ENCODE peak calls at places on chromosomes 13 and 19, in eight cellular contexts. G is endodermal cell, A is Peyer's patch, B is HL-60, M is A549, F is colonic mucosa, K is esophagus squamous epithelium, W is mammary epithelial cell. Q is an unnamed sample.

GRCh38 chr19:11494634-11495285 is 10.9 kb downstream of the ZNF653 start:
- DNase-seq in G (no peak), A (no peak), B (no peak), M (no peak), F (no peak), K (no peak), W (no peak), Q (no peak)

GRCh38 chr13:31896427-31896826 is 135.1 kb upstream of the FRY start:
- DNase-seq in G (no peak), A (no peak), B (no peak), M (no peak), F (no peak), K (no peak), W (peak), Q (peak)

GRCh38 chr19:11949201-11949600 is 15.6 kb upstream of the ZNF763 start:
- DNase-seq in G (no peak), A (no peak), B (no peak), M (no peak), F (no peak), K (no peak), W (no peak), Q (no peak)

GRCh38 chr13:110438776-110439175 is 122.7 kb downstream of the RAB20 start:
- DNase-seq in G (no peak), A (no peak), B (no peak), M (no peak), F (no peak), K (no peak), W (no peak), Q (no peak)

GRCh38 chr13:35988648-35989081 is 142.5 kb downstream of the DCLK1 start:
- DNase-seq in G (no peak), A (no peak), B (no peak), M (no peak), F (no peak), K (no peak), W (peak), Q (no peak)

GRCh38 chr13:27354379-27354778 is 70.0 kb upstream of the GTF3A start:
- DNase-seq in G (no peak), A (no peak), B (no peak), M (no peak), F (no peak), K (no peak), W (no peak), Q (no peak)

GRCh38 chr19:17424743-17425365 is 5.0 kb downstream of the MVB12A start:
- DNase-seq in G (peak), A (no peak), B (peak), M (peak), F (peak), K (no peak), W (no peak), Q (peak)

GRCh38 chr19:11138659-11139526 is 16.7 kb downstream of the SPC24 start:
- DNase-seq in G (peak), A (peak), B (peak), M (peak), F (peak), K (no peak), W (peak), Q (peak)

GRCh38 chr13:18943721-18944391 is 237.8 kb downstream of the TUBA3C start:
- DNase-seq in G (no peak), A (no peak), B (no peak), M (no peak), F (no peak), K (no peak), W (no peak), Q (no peak)

GRCh38 chr13:84917252-84917878 is 881.9 kb downstream of the SLITRK6 start:
- DNase-seq in G (no peak), A (no peak), B (no peak), M (peak), F (no peak), K (no peak), W (peak), Q (peak)

GRCh38 chr13:99661791-99662190 is 160.5 kb downstream of the TM9SF2 start:
- DNase-seq in G (peak), A (no peak), B (no peak), M (no peak), F (no peak), K (no peak), W (no peak), Q (no peak)

GRCh38 chr13:34294483-34295129 is 476.7 kb downstream of the RFC3 start:
- DNase-seq in G (no peak), A (no peak), B (no peak), M (peak), F (no peak), K (no peak), W (peak), Q (peak)

GRCh38 chr13:46211116-46211515 is 612 bp upstream of the LRRC63 start:
- DNase-seq in G (no peak), A (no peak), B (peak), M (peak), F (no peak), K (no peak), W (no peak), Q (peak)

GRCh38 chr13:22040810-22041364 is 370.0 kb downstream of the FGF9 start:
- DNase-seq in G (peak), A (no peak), B (no peak), M (peak), F (no peak), K (no peak), W (no peak), Q (no peak)

GRCh38 chr13:98300956-98301641 is 124.0 kb upstream of the RNF113B start:
- DNase-seq in G (no peak), A (no peak), B (no peak), M (no peak), F (no peak), K (no peak), W (peak), Q (no peak)
- H3K27ac ChIP-seq in G (no peak), A (peak), B (no peak), M (no peak), F (peak), K (peak), W (no peak), Q (no peak)

GRCh38 chr19:18941628-18942354 is 774 bp upstream of the HOMER3 start:
- DNase-seq in G (peak), A (no peak), B (no peak), M (no peak), F (no peak), K (no peak), W (no peak), Q (no peak)

GRCh38 chr19:18942692-18943091 is 1.7 kb upstream of the HOMER3 start:
- DNase-seq in G (no peak), A (no peak), B (no peak), M (no peak), F (no peak), K (no peak), W (no peak), Q (no peak)

GRCh38 chr19:18939163-18939562 is 1.9 kb downstream of the HOMER3 start:
- DNase-seq in G (no peak), A (no peak), B (no peak), M (no peak), F (no peak), K (no peak), W (no peak), Q (no peak)

GRCh38 chr19:18940791-18941627 is at the start of gene HOMER3:
- DNase-seq in G (peak), A (peak), B (peak), M (peak), F (peak), K (no peak), W (no peak), Q (peak)

GRCh38 chr19:18939922-18940775 is 868 bp downstream of the HOMER3 start:
- DNase-seq in G (peak), A (no peak), B (no peak), M (no peak), F (peak), K (no peak), W (peak), Q (peak)
- TF ChIP-seq CTCF in G (no peak), A (no peak), B (no peak), M (no peak), F (no peak), K (no peak), W (no peak), Q (peak)

DNA sequence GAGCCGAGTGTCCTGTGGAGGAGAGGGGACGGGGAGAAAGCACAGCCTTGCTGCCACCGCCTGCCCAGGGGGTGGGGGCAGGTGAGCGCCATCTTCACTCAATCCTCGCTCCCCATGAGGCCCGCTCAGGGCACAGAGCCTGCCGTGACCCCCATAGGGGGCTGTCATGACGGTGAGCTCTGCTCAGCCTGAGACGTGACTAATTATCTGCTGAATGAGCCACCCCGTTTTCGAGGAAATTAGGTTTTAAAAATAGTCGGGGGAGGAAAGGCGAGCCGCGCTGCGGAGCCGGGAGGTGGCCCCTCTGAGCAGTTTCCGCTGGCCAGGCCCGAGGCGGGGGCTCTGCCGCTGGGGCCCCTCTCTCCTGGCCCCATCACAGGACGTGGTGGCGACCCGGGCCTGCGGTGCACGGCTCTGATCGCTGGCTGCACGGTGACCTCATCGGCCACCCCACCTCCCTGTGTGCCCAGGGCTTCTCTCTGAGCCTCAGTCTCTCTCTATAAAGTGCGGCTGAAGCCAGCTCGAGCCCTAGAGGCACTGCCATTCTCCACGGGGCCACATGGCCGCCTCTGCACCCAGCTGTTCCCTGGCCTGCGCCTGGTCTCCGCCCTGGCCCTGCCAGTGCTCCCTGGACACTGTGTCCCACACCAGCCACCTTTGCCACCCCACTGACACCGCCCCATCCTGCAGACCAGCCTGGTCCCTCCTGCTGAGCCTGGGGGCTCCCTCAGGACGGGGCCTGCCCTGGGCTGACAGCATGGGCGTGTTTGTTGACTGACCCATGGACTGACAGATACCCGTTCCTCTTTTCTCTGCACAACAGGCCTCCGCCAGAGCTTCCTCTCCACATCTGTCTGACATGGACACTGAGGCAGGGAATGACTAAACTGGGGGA is 28.3 kb downstream of the PIP5K1C start:
- DNase-seq in G (peak), A (no peak), B (no peak), M (no peak), F (no peak), K (no peak), W (no peak), Q (peak)
- H3K27ac ChIP-seq in G (no peak), A (peak), B (no peak), M (no peak), F (peak), K (peak), W (no peak), Q (peak)

GRCh38 chr13:113208424-113209335 is at the start of gene PCID2:
- DNase-seq in G (peak), A (peak), B (peak), M (peak), F (peak), K (peak), W (peak), Q (peak)

GRCh38 chr13:113209336-113209879 is at the start of gene CUL4A:
- DNase-seq in G (peak), A (peak), B (peak), M (peak), F (peak), K (no peak), W (peak), Q (peak)

GRCh38 chr13:113210834-113211233 is 1.4 kb downstream of the CUL4A start:
- DNase-seq in G (no peak), A (no peak), B (peak), M (no peak), F (no peak), K (no peak), W (no peak), Q (no peak)

GRCh38 chr13:113209880-113210421 is 538 bp downstream of the CUL4A start:
- DNase-seq in G (peak), A (peak), B (peak), M (peak), F (peak), K (no peak), W (peak), Q (peak)

DNA sequence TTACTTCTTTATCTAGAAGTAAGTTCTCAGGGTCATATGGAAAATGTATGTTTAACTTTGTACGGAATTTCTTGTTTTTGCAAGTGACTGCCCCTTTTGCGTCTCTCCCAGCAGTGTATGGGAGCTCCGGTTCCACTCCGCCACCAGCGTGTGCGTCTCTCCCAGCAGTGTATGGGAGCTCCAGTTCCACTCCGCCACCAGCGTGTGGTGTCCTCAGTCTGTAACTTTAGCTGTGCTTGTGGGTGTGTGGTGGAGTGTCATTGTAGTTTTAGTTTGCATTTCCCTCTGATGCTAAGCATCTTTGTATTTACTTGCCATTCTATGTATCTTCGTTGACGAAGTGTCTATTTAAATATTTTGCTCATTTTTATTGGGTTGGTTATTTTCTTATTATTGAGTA is 2.4 kb downstream of the CUL4A start:
- DNase-seq in G (peak), A (no peak), B (no peak), M (peak), F (no peak), K (no peak), W (no peak), Q (no peak)
- TF ChIP-seq CTCF in G (peak), A (no peak), B (no peak), M (no peak), F (no peak), K (no peak), W (no peak), Q (no peak)

DNA sequence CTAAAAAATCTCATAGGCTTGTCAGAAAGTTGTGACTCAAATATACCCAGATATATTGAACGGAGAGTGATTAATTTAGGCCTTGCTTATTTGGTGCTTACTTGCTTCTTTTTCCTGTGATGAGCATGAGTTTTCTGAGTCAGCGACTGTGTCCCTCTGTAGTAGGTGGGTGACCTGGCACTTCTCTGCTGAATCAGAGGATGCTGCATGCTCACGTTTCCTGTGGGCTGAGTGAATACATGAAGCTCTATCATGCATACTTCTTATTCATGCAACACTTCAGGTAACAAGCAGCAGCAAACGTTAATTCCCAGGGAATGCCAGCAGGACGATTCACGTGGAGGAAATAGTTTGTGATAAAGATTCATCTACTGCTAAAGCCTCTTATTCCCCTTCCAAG is 245.1 kb downstream of the KLF5 start:
- DNase-seq in G (peak), A (no peak), B (no peak), M (no peak), F (no peak), K (no peak), W (peak), Q (no peak)
- H3K27ac ChIP-seq in G (no peak), A (no peak), B (no peak), M (no peak), F (no peak), K (no peak), W (peak), Q (no peak)

GRCh38 chr13:40777166-40777956 is 6.4 kb upstream of the MRPS31 start:
- DNase-seq in G (peak), A (peak), B (peak), M (peak), F (peak), K (no peak), W (peak), Q (peak)
- TF ChIP-seq CTCF in G (peak), A (peak), B (peak), M (peak), F (peak), K (peak), W (peak), Q (peak)

DNA sequence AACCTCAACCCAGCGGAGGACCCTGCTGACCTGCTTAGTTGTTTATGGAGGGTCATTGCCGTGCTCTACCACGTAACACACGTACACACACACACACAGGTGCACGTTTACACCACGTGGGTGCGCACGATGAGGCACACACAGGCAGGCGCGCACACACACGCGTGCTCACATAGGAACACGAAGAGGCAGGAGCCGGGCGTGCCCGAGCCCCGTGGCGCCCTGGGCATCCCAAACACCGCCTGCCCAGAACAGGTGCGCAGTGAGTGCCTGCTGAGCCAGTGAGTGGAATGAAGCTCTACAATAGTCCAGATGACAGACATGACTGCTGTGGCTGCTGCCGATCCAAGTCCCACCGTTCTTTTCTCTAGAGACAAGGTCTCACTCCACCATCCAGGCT is 11.2 kb upstream of the MADCAM1 start:
- DNase-seq in G (no peak), A (no peak), B (no peak), M (no peak), F (no peak), K (no peak), W (no peak), Q (no peak)
- H3K27ac ChIP-seq in G (peak), A (no peak), B (no peak), M (no peak), F (no peak), K (no peak), W (no peak), Q (no peak)

DNA sequence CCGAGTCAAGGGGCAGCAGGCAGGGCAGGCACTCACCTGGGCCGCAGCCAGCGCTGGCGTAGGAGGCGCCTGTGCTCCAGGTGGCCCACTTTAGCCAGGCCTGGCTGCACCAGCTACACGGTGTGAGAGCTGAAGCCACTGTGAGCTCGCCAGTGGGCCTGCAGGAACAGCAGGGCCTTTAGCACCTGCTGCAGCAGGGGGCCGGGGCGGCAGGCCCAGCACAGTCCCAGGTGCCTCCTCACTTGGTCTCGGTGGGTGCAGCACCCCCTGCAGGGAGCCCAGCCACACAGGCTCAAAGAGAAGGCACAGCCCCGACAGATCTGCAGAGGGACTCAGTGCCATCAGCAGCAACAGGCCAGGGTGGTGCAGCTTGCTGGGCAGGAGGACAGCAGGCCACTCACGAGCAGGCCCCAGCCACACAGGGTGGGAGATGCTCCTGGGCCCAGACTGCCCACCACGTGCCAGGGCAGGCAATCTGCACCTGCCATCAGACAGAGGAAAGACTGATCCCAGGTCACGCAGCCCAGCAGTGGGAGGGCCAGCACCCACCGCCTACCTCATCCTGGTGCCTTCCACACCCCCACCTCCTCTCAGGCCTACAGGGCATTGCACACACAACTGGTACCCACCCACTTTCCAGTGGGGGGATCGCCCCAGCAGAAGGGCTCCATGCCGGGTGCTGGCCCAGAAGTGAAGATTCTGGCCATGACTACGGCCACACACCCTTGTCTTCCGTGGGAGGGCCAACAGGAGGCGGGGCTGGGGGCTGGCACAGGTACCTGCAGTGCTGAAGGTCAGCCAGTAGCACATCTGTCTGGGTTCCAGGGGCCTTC is 15.8 kb downstream of the ARHGAP33 start:
- DNase-seq in G (peak), A (no peak), B (no peak), M (peak), F (no peak), K (no peak), W (no peak), Q (no peak)
- TF ChIP-seq CTCF in G (peak), A (no peak), B (no peak), M (peak), F (no peak), K (no peak), W (no peak), Q (no peak)

DNA sequence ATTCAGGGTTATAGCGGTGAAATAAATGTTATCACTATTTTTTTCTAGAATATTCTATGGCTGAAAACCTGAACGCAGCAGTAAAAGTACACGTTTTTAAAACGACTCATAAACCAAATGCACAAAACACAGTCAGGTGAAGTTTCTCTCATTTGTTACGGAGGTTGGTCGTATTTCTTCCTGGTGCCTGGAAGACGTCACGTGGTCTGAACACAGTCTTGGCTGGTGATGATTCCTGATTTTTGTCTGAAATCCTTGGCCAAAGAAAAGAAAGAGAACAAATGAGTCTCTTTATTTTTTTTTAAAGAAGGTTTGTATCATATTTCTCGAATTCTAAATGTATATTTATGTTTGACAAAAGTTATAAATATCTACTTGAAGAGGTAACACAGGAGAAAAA is 9.8 kb upstream of the PNMA8A start:
- DNase-seq in G (no peak), A (no peak), B (no peak), M (no peak), F (no peak), K (no peak), W (no peak), Q (peak)
- H3K27ac ChIP-seq in G (peak), A (peak), B (no peak), M (no peak), F (peak), K (peak), W (peak), Q (peak)

GRCh38 chr13:101262306-101262705 is 154.0 kb downstream of the NALCN start:
- DNase-seq in G (no peak), A (no peak), B (no peak), M (no peak), F (no peak), K (no peak), W (no peak), Q (no peak)
- TF ChIP-seq CTCF in G (no peak), A (no peak), B (no peak), M (no peak), F (no peak), K (no peak), W (no peak), Q (no peak)